ENCODE peak calls at places on chromosomes 6 and 20, in five cellular contexts. One of them, this sample, is unnamed.

GRCh38 chr6:25389501-25389900 is 110.3 kb downstream of the CARMIL1 start:
- DNase-seq in fibroblast of pulmonary artery: peak
- DNase-seq in HFF-Myc: no peak
- DNase-seq in neural progenitor cell: no peak
- DNase-seq in choroid plexus epithelial cell: peak
- DNase-seq in this sample: peak

GRCh38 chr6:127026247-127026646 is 92.2 kb upstream of the RSPO3 start:
- DNase-seq in fibroblast of pulmonary artery: no peak
- DNase-seq in neural progenitor cell: no peak
- DNase-seq in HFF-Myc: no peak
- DNase-seq in choroid plexus epithelial cell: peak
- DNase-seq in this sample: peak

GRCh38 chr6:5541025-5541424 is 279.7 kb downstream of the FARS2 start:
- DNase-seq in fibroblast of pulmonary artery: no peak
- DNase-seq in HFF-Myc: no peak
- DNase-seq in choroid plexus epithelial cell: no peak
- DNase-seq in neural progenitor cell: no peak
- DNase-seq in this sample: no peak

GRCh38 chr6:41488064-41488391 is 58.2 kb upstream of the FOXP4 start:
- DNase-seq in HFF-Myc: no peak
- DNase-seq in choroid plexus epithelial cell: peak
- DNase-seq in neural progenitor cell: no peak
- DNase-seq in fibroblast of pulmonary artery: no peak
- DNase-seq in this sample: no peak

GRCh38 chr20:50367739-50368375 is 142.3 kb upstream of the PTPN1 start:
- DNase-seq in HFF-Myc: no peak
- DNase-seq in choroid plexus epithelial cell: no peak
- DNase-seq in neural progenitor cell: no peak
- DNase-seq in fibroblast of pulmonary artery: no peak
- DNase-seq in this sample: no peak

GRCh38 chr20:30937790-30938189 is 319.7 kb upstream of the DEFB115 start:
- DNase-seq in choroid plexus epithelial cell: no peak
- DNase-seq in neural progenitor cell: no peak
- DNase-seq in HFF-Myc: no peak
- DNase-seq in fibroblast of pulmonary artery: no peak
- DNase-seq in this sample: no peak

GRCh38 chr20:54200487-54201267 is 7.2 kb upstream of the PFDN4 start:
- DNase-seq in choroid plexus epithelial cell: no peak
- DNase-seq in HFF-Myc: no peak
- DNase-seq in neural progenitor cell: no peak
- DNase-seq in fibroblast of pulmonary artery: no peak
- DNase-seq in this sample: no peak

GRCh38 chr6:114100421-114100820 is 129.5 kb upstream of the HDAC2 start:
- DNase-seq in neural progenitor cell: no peak
- DNase-seq in choroid plexus epithelial cell: no peak
- DNase-seq in fibroblast of pulmonary artery: peak
- DNase-seq in HFF-Myc: no peak
- DNase-seq in this sample: no peak

GRCh38 chr20:25058051-25058796 is at the start of gene ACSS1:
- DNase-seq in HFF-Myc: no peak
- DNase-seq in choroid plexus epithelial cell: peak
- DNase-seq in fibroblast of pulmonary artery: peak
- DNase-seq in neural progenitor cell: peak
- DNase-seq in this sample: no peak

GRCh38 chr6:13484827-13485226 is 2.6 kb downstream of the GFOD1 start:
- DNase-seq in neural progenitor cell: no peak
- DNase-seq in choroid plexus epithelial cell: no peak
- DNase-seq in HFF-Myc: no peak
- DNase-seq in fibroblast of pulmonary artery: no peak
- DNase-seq in this sample: no peak
- H3K4me3 ChIP-seq in neural progenitor cell: peak
- H3K4me3 ChIP-seq in choroid plexus epithelial cell: no peak
- H3K4me3 ChIP-seq in HFF-Myc: peak
- H3K4me3 ChIP-seq in fibroblast of pulmonary artery: peak
- H3K4me3 ChIP-seq in this sample: no peak

GRCh38 chr6:49462599-49462926 is 490 bp downstream of the MMUT start:
- DNase-seq in HFF-Myc: no peak
- DNase-seq in choroid plexus epithelial cell: no peak
- DNase-seq in fibroblast of pulmonary artery: no peak
- DNase-seq in neural progenitor cell: peak
- DNase-seq in this sample: no peak

GRCh38 chr6:49463612-49463967 is 420 bp downstream of the CENPQ start:
- DNase-seq in choroid plexus epithelial cell: no peak
- DNase-seq in neural progenitor cell: no peak
- DNase-seq in fibroblast of pulmonary artery: no peak
- DNase-seq in HFF-Myc: no peak
- DNase-seq in this sample: no peak

GRCh38 chr6:49464691-49465090 is 1.5 kb downstream of the CENPQ start:
- DNase-seq in neural progenitor cell: no peak
- DNase-seq in choroid plexus epithelial cell: no peak
- DNase-seq in fibroblast of pulmonary artery: no peak
- DNase-seq in HFF-Myc: no peak
- DNase-seq in this sample: no peak

GRCh38 chr6:49462927-49463611 is at the start of the genes CENPQ and MMUT:
- DNase-seq in HFF-Myc: peak
- DNase-seq in fibroblast of pulmonary artery: peak
- DNase-seq in choroid plexus epithelial cell: peak
- DNase-seq in neural progenitor cell: peak
- DNase-seq in this sample: peak

DNA sequence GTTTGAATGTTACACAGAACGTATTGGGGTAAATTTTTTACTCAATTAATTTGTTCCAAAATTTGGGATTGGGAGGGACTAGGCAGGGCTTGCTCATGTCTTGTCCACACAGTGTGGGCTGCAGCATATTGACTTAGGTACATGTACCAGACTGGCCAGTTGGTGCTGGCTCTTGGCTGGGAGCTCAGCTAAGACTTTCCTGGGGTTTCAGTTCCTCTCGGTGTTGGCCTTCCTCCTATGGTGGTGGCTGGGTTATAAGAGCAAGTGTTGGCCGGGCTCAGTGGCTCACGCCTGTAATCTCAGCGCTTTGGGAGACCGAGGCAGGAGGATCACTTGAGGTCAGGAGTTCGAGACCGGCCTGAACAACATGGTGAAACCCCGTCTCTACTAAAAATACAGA is 4.9 kb downstream of the CENPQ start:
- DNase-seq in choroid plexus epithelial cell: no peak
- DNase-seq in fibroblast of pulmonary artery: no peak
- DNase-seq in HFF-Myc: no peak
- DNase-seq in neural progenitor cell: no peak
- DNase-seq in this sample: no peak
- H3K4me3 ChIP-seq in choroid plexus epithelial cell: no peak
- H3K4me3 ChIP-seq in fibroblast of pulmonary artery: no peak
- H3K4me3 ChIP-seq in HFF-Myc: no peak
- H3K4me3 ChIP-seq in neural progenitor cell: no peak
- H3K4me3 ChIP-seq in this sample: no peak

DNA sequence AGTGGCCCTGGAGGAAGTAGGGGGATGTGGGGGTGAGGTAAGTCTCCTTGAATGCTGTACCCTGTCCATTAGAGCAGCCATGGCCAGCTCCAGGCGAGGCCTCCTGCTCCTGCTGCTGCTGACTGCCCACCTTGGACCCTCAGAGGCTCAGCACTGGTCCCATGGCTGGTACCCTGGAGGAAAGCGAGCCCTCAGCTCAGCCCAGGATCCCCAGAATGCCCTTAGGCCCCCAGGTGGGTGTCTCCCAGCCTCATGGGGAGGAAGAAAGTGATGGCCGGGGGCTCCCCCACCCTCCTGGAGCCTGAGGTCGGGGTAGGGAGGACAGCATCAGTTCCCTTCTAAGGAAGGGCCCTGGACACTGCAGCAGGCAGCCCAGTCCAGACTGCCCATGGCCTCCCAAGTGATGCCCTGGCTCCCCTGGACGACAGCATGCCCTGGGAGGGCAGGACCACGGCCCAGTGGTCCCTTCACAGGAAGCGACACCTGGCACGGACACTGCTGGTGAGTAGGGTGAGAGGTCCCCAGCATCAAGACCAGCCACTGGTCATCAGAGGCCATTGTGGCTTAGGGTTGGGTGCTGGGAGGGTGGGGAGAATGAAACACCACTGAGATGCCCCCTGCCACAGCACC is 1.0 kb downstream of the GNRH2 start:
- DNase-seq in fibroblast of pulmonary artery: no peak
- DNase-seq in HFF-Myc: no peak
- DNase-seq in choroid plexus epithelial cell: no peak
- DNase-seq in neural progenitor cell: no peak
- DNase-seq in this sample: no peak
- H3K4me3 ChIP-seq in fibroblast of pulmonary artery: no peak
- H3K4me3 ChIP-seq in HFF-Myc: no peak
- H3K4me3 ChIP-seq in choroid plexus epithelial cell: no peak
- H3K4me3 ChIP-seq in neural progenitor cell: no peak
- H3K4me3 ChIP-seq in this sample: no peak

GRCh38 chr6:152026291-152026690 is 218.8 kb downstream of the ESR1 start:
- DNase-seq in neural progenitor cell: no peak
- DNase-seq in choroid plexus epithelial cell: no peak
- DNase-seq in fibroblast of pulmonary artery: no peak
- DNase-seq in HFF-Myc: no peak
- DNase-seq in this sample: no peak
- H3K4me3 ChIP-seq in neural progenitor cell: no peak
- H3K4me3 ChIP-seq in choroid plexus epithelial cell: no peak
- H3K4me3 ChIP-seq in fibroblast of pulmonary artery: no peak
- H3K4me3 ChIP-seq in HFF-Myc: no peak
- H3K4me3 ChIP-seq in this sample: no peak

DNA sequence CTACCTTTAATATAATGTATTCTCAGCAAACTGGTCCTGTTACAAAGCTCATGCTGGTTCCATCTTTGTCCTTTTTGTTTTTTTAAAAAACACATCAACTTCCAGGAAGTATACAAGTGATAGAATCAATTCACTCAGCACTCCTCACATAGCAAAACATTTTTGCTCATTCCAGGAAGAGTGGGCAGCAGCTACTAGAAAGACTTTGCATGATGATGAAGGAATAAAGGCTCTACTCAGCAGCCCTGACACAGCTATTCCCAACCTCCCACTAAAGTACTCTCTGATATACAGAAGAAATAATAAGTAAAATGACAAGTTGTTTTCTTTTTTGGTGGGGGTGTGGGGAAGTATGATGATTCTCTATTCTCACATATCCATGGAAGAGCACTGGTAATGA is 61.2 kb downstream of the RGS17 start:
- DNase-seq in HFF-Myc: no peak
- DNase-seq in fibroblast of pulmonary artery: no peak
- DNase-seq in choroid plexus epithelial cell: no peak
- DNase-seq in neural progenitor cell: no peak
- DNase-seq in this sample: no peak
- H3K4me3 ChIP-seq in HFF-Myc: no peak
- H3K4me3 ChIP-seq in fibroblast of pulmonary artery: no peak
- H3K4me3 ChIP-seq in choroid plexus epithelial cell: no peak
- H3K4me3 ChIP-seq in neural progenitor cell: no peak
- H3K4me3 ChIP-seq in this sample: no peak

GRCh38 chr6:138486249-138487121 is 12.8 kb downstream of the NHSL1 start:
- DNase-seq in choroid plexus epithelial cell: no peak
- DNase-seq in neural progenitor cell: no peak
- DNase-seq in HFF-Myc: no peak
- DNase-seq in fibroblast of pulmonary artery: no peak
- DNase-seq in this sample: no peak

GRCh38 chr6:138483911-138484731 is 15.2 kb downstream of the NHSL1 start:
- DNase-seq in choroid plexus epithelial cell: no peak
- DNase-seq in neural progenitor cell: no peak
- DNase-seq in HFF-Myc: no peak
- DNase-seq in fibroblast of pulmonary artery: no peak
- DNase-seq in this sample: no peak

GRCh38 chr6:138485586-138486248 is 13.6 kb downstream of the NHSL1 start:
- DNase-seq in neural progenitor cell: peak
- DNase-seq in fibroblast of pulmonary artery: no peak
- DNase-seq in HFF-Myc: no peak
- DNase-seq in choroid plexus epithelial cell: no peak
- DNase-seq in this sample: no peak

GRCh38 chr6:138487122-138487604 is 12.1 kb downstream of the NHSL1 start:
- DNase-seq in fibroblast of pulmonary artery: peak
- DNase-seq in HFF-Myc: no peak
- DNase-seq in choroid plexus epithelial cell: no peak
- DNase-seq in neural progenitor cell: no peak
- DNase-seq in this sample: no peak

GRCh38 chr6:138485005-138485545 is 14.2 kb downstream of the NHSL1 start:
- DNase-seq in HFF-Myc: no peak
- DNase-seq in choroid plexus epithelial cell: peak
- DNase-seq in fibroblast of pulmonary artery: peak
- DNase-seq in neural progenitor cell: peak
- DNase-seq in this sample: no peak
- H3K4me3 ChIP-seq in HFF-Myc: no peak
- H3K4me3 ChIP-seq in choroid plexus epithelial cell: peak
- H3K4me3 ChIP-seq in fibroblast of pulmonary artery: peak
- H3K4me3 ChIP-seq in neural progenitor cell: peak
- H3K4me3 ChIP-seq in this sample: no peak

GRCh38 chr20:3818155-3819151 is 1.9 kb upstream of the AP5S1 start:
- DNase-seq in fibroblast of pulmonary artery: peak
- DNase-seq in HFF-Myc: peak
- DNase-seq in choroid plexus epithelial cell: peak
- DNase-seq in neural progenitor cell: peak
- DNase-seq in this sample: no peak
- H3K4me3 ChIP-seq in fibroblast of pulmonary artery: no peak
- H3K4me3 ChIP-seq in HFF-Myc: no peak
- H3K4me3 ChIP-seq in choroid plexus epithelial cell: no peak
- H3K4me3 ChIP-seq in neural progenitor cell: no peak
- H3K4me3 ChIP-seq in this sample: no peak